ENCODE peak calls at places on chromosomes 4 and X, in ten cellular contexts. G, Y, C, B, E, Z, P, R, I and K are unnamed samples.
A peak's percentile ranks its signal among the peaks of the same experiment; 100 is the strongest.

GRCh38 chr4:169201144-169202124 is 69.3 kb downstream of the SH3RF1 start:
- DNase-seq in G (no peak), Y (no peak), C (no peak), B (no peak), E (no peak), Z (no peak), P (no peak), R (peak; percentile 82), I (no peak), K (no peak)

GRCh38 chr4:152255437-152255836 is 280.5 kb downstream of the FBXW7 start:
- DNase-seq in G (no peak), Y (peak; percentile 48), C (peak; percentile 8), B (peak; percentile 46), E (no peak), Z (no peak), P (no peak), R (peak; percentile 78), I (no peak), K (peak; percentile 49)

GRCh38 chrX:121238093-121238492 is 190.7 kb downstream of the GLUD2 start:
- DNase-seq in G (no peak), Y (no peak), C (no peak), B (no peak), E (no peak), Z (no peak), P (no peak), R (no peak), I (no peak), K (no peak)

GRCh38 chr4:112213850-112214249 is 17.7 kb upstream of the AP1AR start:
- DNase-seq in G (no peak), Y (peak; percentile 87), C (no peak), B (no peak), E (no peak), Z (no peak), P (no peak), R (no peak), I (no peak), K (no peak)

GRCh38 chrX:151359931-151360871 is 36.8 kb upstream of the VMA21 start:
- DNase-seq in G (peak; percentile 26), Y (peak; percentile 36), C (peak; percentile 11), B (peak; percentile 22), E (no peak), Z (no peak), P (no peak), R (peak; percentile 41), I (peak; percentile 68), K (peak; percentile 5)

GRCh38 chrX:18931972-18932371 is 51.9 kb downstream of the PHKA2 start:
- DNase-seq in G (peak; percentile 2), Y (peak; percentile 36), C (no peak), B (peak; percentile 16), E (no peak), Z (no peak), P (no peak), R (peak; percentile 90), I (peak; percentile 15), K (no peak)

GRCh38 chr4:83356899-83357661 is 22.4 kb upstream of the HPSE start:
- DNase-seq in G (no peak), Y (peak; percentile 86), C (no peak), B (no peak), E (no peak), Z (no peak), P (no peak), R (peak; percentile 43), I (no peak), K (no peak)

GRCh38 chr4:147463065-147463464 is 17.8 kb upstream of the EDNRA start:
- DNase-seq in G (no peak), Y (no peak), C (no peak), B (no peak), E (no peak), Z (no peak), P (no peak), R (no peak), I (no peak), K (no peak)